ENCODE peak calls at places on chromosomes 13 and 19, in six cellular contexts. M, R, X, W, A and L are unnamed samples.

GRCh38 chr13:112781881-112782361 is 92.1 kb downstream of the ATP11A start:
- DNase-seq in M (no peak), R (no peak), X (no peak), W (peak), A (no peak), L (no peak)

GRCh38 chr13:110850840-110851239 is 64.0 kb downstream of the ANKRD10 start:
- DNase-seq in M (no peak), R (no peak), X (no peak), W (no peak), A (no peak), L (no peak)

GRCh38 chr13:93038187-93038586 is 188.4 kb upstream of the GPC6 start:
- DNase-seq in M (no peak), R (no peak), X (no peak), W (no peak), A (no peak), L (no peak)

GRCh38 chr19:5489511-5489910 is 34.3 kb downstream of the ZNRF4 start:
- DNase-seq in M (no peak), R (no peak), X (no peak), W (no peak), A (no peak), L (no peak)

GRCh38 chr13:114222461-114222968 is 12.2 kb upstream of the CDC16 start:
- DNase-seq in M (no peak), R (no peak), X (peak), W (no peak), A (no peak), L (peak)

GRCh38 chr19:10238172-10238783 is 7.1 kb upstream of the S1PR2 start:
- DNase-seq in M (no peak), R (no peak), X (no peak), W (no peak), A (peak), L (peak)

GRCh38 chr19:3710265-3710812 is 2.2 kb downstream of the TJP3 start:
- DNase-seq in M (no peak), R (peak), X (peak), W (peak), A (peak), L (peak)

GRCh38 chr13:109273326-109273751 is 513.0 kb downstream of the IRS2 start:
- DNase-seq in M (no peak), R (no peak), X (peak), W (no peak), A (peak), L (peak)

GRCh38 chr13:41001695-41002094 is 17.4 kb downstream of the ELF1 start:
- DNase-seq in M (no peak), R (no peak), X (no peak), W (no peak), A (no peak), L (no peak)

GRCh38 chr19:4550479-4551050 is 8.9 kb downstream of the SEMA6B start:
- DNase-seq in M (no peak), R (no peak), X (no peak), W (no peak), A (no peak), L (no peak)

GRCh38 chr13:60583911-60584753 is 187.1 kb downstream of the TDRD3 start:
- DNase-seq in M (no peak), R (peak), X (no peak), W (peak), A (peak), L (peak)

GRCh38 chr19:5254543-5254942 is 86.1 kb downstream of the PTPRS start:
- DNase-seq in M (no peak), R (no peak), X (no peak), W (no peak), A (no peak), L (no peak)

GRCh38 chr13:26476744-26477129 is 80.7 kb upstream of the WASF3 start:
- DNase-seq in M (no peak), R (no peak), X (no peak), W (no peak), A (no peak), L (no peak)
- H2AK5ac ChIP-seq in M (no peak), R (no peak), X (no peak), W (peak), A (no peak), L (peak)

GRCh38 chr13:38462605-38463004 is 113.0 kb downstream of the UFM1 start:
- DNase-seq in M (no peak), R (no peak), X (no peak), W (no peak), A (no peak), L (no peak)

DNA sequence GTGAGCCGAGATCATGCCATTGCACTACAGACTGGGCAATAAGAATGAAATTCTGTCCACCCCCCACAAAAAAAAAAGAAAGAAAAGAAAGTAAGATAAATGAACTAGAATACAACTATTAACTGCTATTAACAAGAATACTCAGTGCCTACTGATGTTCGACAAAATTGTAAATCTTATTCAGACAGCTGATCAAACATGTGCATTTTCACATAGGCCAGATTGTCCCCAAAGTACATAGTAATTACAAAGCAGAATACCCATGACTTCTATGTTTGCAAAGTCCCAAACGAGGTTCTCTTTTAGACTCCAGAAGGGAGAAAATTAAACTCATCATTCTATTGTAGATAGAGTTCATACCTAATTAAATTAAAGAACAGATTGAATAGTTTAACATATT is 113.4 kb downstream of the UFM1 start:
- DNase-seq in M (no peak), R (no peak), X (no peak), W (no peak), A (no peak), L (no peak)
- H3K4me3 ChIP-seq in M (no peak), R (no peak), X (no peak), W (no peak), A (no peak), L (no peak)

GRCh38 chr19:1502433-1503088 is 10.3 kb downstream of the ADAMTSL5 start:
- DNase-seq in M (no peak), R (no peak), X (no peak), W (no peak), A (no peak), L (no peak)

GRCh38 chr19:1505012-1505411 is 7.8 kb downstream of the ADAMTSL5 start:
- DNase-seq in M (no peak), R (no peak), X (no peak), W (no peak), A (no peak), L (no peak)

GRCh38 chr19:1505991-1506881 is 6.6 kb downstream of the ADAMTSL5 start:
- DNase-seq in M (no peak), R (no peak), X (no peak), W (no peak), A (no peak), L (no peak)

GRCh38 chr19:1503089-1503924 is 9.5 kb downstream of the ADAMTSL5 start:
- DNase-seq in M (no peak), R (peak), X (no peak), W (peak), A (no peak), L (peak)

DNA sequence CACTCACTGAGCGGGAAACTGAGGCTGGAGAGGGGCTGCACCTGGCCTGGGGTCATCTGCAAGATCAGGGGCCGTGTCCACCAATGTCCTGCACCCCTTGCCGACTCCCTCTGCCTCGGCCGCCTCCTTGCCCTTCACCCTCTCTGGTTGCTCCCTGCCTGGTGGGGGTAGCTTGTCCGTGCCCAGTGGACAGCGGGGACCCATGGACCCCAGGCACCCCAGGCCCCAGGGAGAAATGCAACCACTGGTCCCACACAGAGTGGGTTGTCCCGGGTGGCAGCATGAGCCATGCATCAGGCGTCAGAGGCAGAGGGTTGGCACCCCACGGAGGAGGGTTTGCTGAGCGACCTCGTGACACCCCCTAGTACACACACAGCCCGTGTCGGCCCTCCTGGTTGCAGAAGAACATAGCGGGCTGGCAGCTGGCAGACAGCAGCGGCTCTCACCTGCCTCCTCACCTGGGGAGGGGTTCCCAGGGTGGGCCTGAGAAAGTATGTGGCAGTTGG is 8.8 kb downstream of the ADAMTSL5 start:
- DNase-seq in M (no peak), R (no peak), X (no peak), W (no peak), A (no peak), L (no peak)
- H2AK5ac ChIP-seq in M (peak), R (no peak), X (no peak), W (no peak), A (no peak), L (no peak)

DNA sequence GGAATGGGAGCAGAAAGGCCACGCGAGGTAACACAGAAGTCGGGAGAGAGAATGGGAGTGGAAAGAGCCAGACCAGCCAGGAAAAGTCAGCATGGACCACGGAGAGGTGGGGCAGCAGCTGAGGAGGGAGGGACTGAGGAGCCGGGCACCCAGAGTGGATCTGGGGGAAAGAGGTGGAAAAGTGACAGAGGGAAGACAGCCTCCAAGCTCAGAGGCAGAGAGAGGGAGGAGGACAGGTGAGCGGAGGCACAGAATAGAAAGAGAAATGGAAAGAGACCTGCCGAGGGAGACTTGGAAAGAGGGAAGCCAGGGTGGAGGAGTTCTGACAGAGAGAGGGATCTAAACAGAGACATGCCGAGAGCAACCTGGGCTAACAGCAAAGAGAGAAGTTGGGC is 1.6 kb downstream of the GRIK5 start:
- DNase-seq in M (no peak), R (no peak), X (no peak), W (no peak), A (no peak), L (no peak)
- H3K4me3 ChIP-seq in M (no peak), R (peak), X (no peak), W (peak), A (no peak), L (no peak)

GRCh38 chr19:35911790-35912189 is 3.7 kb upstream of the TYROBP start:
- DNase-seq in M (no peak), R (no peak), X (no peak), W (no peak), A (no peak), L (peak)
- H2AK5ac ChIP-seq in M (no peak), R (no peak), X (no peak), W (no peak), A (no peak), L (peak)

GRCh38 chr19:35249146-35249847 is 495 bp downstream of the LSR start:
- DNase-seq in M (no peak), R (peak), X (no peak), W (no peak), A (no peak), L (no peak)

GRCh38 chr19:35246466-35247096 is 2.2 kb upstream of the LSR start:
- DNase-seq in M (no peak), R (no peak), X (no peak), W (no peak), A (no peak), L (no peak)

GRCh38 chr19:35247526-35248309 is 1.1 kb upstream of the LSR start:
- DNase-seq in M (peak), R (peak), X (peak), W (peak), A (no peak), L (no peak)

GRCh38 chr19:35249848-35250711 is 1.3 kb downstream of the LSR start:
- DNase-seq in M (no peak), R (no peak), X (no peak), W (peak), A (no peak), L (no peak)

DNA sequence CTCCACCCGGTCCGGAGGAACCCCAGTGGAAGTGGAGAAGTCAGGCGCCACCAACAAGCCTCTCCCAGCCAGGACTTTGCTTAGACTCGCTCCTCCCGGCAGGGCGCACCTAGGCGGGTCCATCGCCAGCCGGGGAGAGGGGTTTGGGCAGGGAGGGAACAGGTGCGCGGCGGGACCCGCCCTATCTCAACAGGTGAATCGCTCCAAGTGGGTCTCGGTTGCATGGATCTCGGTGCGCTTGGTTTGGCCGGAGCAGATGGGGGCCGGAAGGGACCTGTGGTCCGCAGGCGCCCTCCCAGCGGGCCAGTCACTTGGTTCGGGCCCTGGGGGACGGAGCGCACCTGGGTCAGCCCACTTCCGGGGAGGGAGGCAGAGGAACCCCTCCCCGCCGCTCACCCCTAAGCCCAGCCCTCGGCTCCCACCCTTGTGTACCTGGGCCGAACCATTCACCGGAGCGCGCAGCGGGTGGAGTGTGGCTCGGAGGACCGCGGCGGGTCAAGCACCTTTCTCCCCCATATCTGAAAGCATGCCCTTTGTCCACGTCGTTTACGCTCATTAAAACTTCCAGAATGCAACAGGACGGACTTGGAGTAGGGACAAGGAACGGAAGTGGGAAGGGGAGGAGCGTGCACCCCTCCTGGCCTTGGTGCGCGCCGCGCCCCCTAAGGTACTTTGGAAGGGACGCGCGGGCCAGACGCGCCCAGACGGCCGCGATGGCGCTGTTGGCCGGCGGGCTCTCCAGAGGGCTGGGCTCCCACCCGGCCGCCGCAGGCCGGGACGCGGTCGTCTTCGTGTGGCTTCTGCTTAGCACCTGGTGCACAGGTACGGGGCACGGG is at the start of gene LSR:
- DNase-seq in M (peak), R (peak), X (peak), W (peak), A (no peak), L (no peak)
- H3K4me3 ChIP-seq in M (peak), R (peak), X (peak), W (peak), A (peak), L (no peak)